ENCODE peak calls at places on chromosomes 2 and 18, in eight cellular contexts. P is GM12865; M is endothelial cell; W is upper lobe of right lung; N is brain microvascular endothelial cell; D is osteoblast; A is CD4-positive, alpha-beta T cell; C is psoas muscle. X is an unnamed sample.

GRCh38 chr18:67783215-67783946 is 266.9 kb upstream of the DSEL start:
- DNase-seq in M (no peak), W (no peak), C (no peak), P (no peak), N (peak), A (no peak), D (no peak), X (no peak)

GRCh38 chr2:18119883-18120282 is 241.4 kb downstream of the KCNS3 start:
- DNase-seq in P (no peak), D (peak), C (peak), A (no peak), M (no peak), N (peak), W (no peak), X (no peak)

GRCh38 chr18:6210349-6211173 is 204.2 kb downstream of the L3MBTL4 start:
- DNase-seq in N (no peak), P (no peak), D (no peak), C (no peak), M (no peak), W (no peak), A (no peak), X (no peak)

GRCh38 chr2:7857904-7858303 is 824.0 kb upstream of the ID2 start:
- DNase-seq in A (no peak), D (no peak), N (peak), C (no peak), W (no peak), M (no peak), P (no peak), X (no peak)

GRCh38 chr2:230537531-230537976 is 121.6 kb downstream of the SP100 start:
- DNase-seq in N (no peak), P (peak), D (no peak), M (no peak), W (no peak), C (no peak), A (no peak), X (peak)

GRCh38 chr2:113757059-113757657 is 716 bp upstream of the SLC35F5 start:
- DNase-seq in P (no peak), A (no peak), D (no peak), N (no peak), C (no peak), W (no peak), M (peak), X (peak)

GRCh38 chr2:236557894-236558532 is 11.6 kb upstream of the ACKR3 start:
- DNase-seq in D (no peak), C (no peak), W (no peak), A (no peak), N (no peak), P (no peak), M (no peak), X (no peak)

GRCh38 chr2:206432432-206433082 is 10.8 kb upstream of the ADAM23 start:
- DNase-seq in W (no peak), N (no peak), C (no peak), M (no peak), A (no peak), D (no peak), P (no peak), X (no peak)

GRCh38 chr2:96533292-96534073 is 3.1 kb upstream of the ARID5A start:
- DNase-seq in N (no peak), W (peak), M (no peak), C (peak), D (peak), P (no peak), A (no peak), X (no peak)

GRCh38 chr18:42536442-42536841 is 579.0 kb downstream of the RIT2 start:
- DNase-seq in M (no peak), D (no peak), C (no peak), A (no peak), N (no peak), P (no peak), W (no peak), X (no peak)

GRCh38 chr2:126600715-126601114 is 55.2 kb upstream of the GYPC start:
- DNase-seq in D (no peak), M (no peak), N (no peak), A (no peak), W (no peak), C (no peak), P (no peak), X (no peak)

GRCh38 chr18:63298393-63299015 is 21.1 kb downstream of the BCL2 start:
- DNase-seq in W (no peak), M (no peak), A (peak), N (no peak), P (no peak), D (no peak), C (no peak), X (peak)

GRCh38 chr2:8676191-8676914 is 5.5 kb upstream of the ID2 start:
- DNase-seq in C (peak), D (peak), P (no peak), W (peak), M (peak), A (no peak), N (no peak), X (no peak)

GRCh38 chr2:105576440-105577241 is 168.1 kb upstream of the NCK2 start:
- DNase-seq in N (no peak), P (peak), C (no peak), D (peak), M (no peak), W (no peak), A (no peak), X (no peak)

GRCh38 chr2:23859983-23860382 is 66.9 kb downstream of the ATAD2B start:
- DNase-seq in P (no peak), M (no peak), C (no peak), N (peak), D (no peak), W (no peak), A (no peak), X (no peak)

GRCh38 chr18:23626451-23627279 is 36.0 kb downstream of the ANKRD29 start:
- DNase-seq in M (no peak), N (peak), P (no peak), C (no peak), W (no peak), A (no peak), D (peak), X (no peak)

GRCh38 chr2:227848586-227848985 is 22.8 kb upstream of the DAW1 start:
- DNase-seq in C (no peak), N (no peak), W (no peak), D (no peak), A (no peak), M (no peak), P (peak), X (no peak)

GRCh38 chr18:45014047-45014501 is 333.4 kb downstream of the SETBP1 start:
- DNase-seq in C (peak), A (no peak), P (no peak), M (no peak), W (no peak), D (peak), N (peak), X (no peak)

GRCh38 chr18:77981874-77982273 is 732.2 kb downstream of the GALR1 start:
- DNase-seq in N (no peak), M (no peak), C (no peak), D (no peak), W (no peak), A (no peak), P (no peak), X (no peak)

GRCh38 chr2:26706616-26707473 is 14.3 kb downstream of the KCNK3 start:
- DNase-seq in N (no peak), M (no peak), W (no peak), A (no peak), D (peak), C (no peak), P (no peak), X (no peak)

GRCh38 chr2:20384949-20385348 is 34.3 kb upstream of the PUM2 start:
- DNase-seq in W (no peak), P (no peak), N (no peak), C (no peak), D (no peak), M (no peak), A (no peak), X (no peak)

GRCh38 chr2:170344663-170345099 is 166.7 kb downstream of the MYO3B start:
- DNase-seq in D (no peak), C (no peak), P (no peak), W (no peak), N (no peak), M (no peak), A (no peak), X (no peak)

GRCh38 chr18:58405107-58405898 is 223.6 kb downstream of the ALPK2 start:
- DNase-seq in C (no peak), D (no peak), W (no peak), A (no peak), P (no peak), N (no peak), M (no peak), X (no peak)

GRCh38 chr2:215071676-215072075 is 66.8 kb downstream of the ABCA12 start:
- DNase-seq in W (no peak), C (no peak), D (no peak), N (no peak), M (no peak), P (no peak), A (no peak), X (no peak)

GRCh38 chr18:58605027-58606020 is 23.6 kb downstream of the ALPK2 start:
- DNase-seq in C (no peak), A (peak), M (no peak), P (peak), D (no peak), W (no peak), N (peak), X (peak)

GRCh38 chr2:63861220-63861822 is 19.6 kb downstream of the UGP2 start:
- DNase-seq in N (peak), A (peak), P (peak), W (no peak), M (peak), C (peak), D (no peak), X (peak)
- TF ChIP-seq CTCF in N (peak), A (peak), P (peak), W (peak), M (peak), C (peak), D (peak), X (peak)

DNA sequence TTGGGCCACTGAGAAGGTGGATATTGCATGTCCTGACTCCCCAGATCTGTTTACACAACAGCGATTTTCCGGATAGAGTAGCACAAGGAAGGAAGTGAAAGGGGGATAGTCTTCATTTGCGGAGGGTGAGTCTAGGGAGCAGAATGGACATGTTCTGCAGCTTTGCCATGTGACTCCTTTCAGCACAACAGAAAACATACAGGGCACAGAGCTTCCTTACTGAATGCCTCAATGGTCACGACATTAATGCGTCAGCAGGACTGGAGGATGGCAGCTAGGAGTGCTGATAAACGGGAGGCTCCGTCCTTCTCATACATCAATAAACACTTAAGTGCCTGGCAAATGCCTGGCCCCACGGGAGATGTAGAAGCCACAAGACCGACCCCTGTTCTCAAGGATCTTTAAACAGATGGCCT is 163.0 kb downstream of the FAM210A start:
- DNase-seq in A (no peak), P (peak), D (no peak), M (no peak), W (no peak), N (no peak), C (no peak), X (no peak)
- TF ChIP-seq CTCF in A (no peak), P (no peak), D (no peak), M (no peak), W (no peak), N (no peak), C (no peak), X (no peak)

GRCh38 chr2:94872088-94872618 is 923 bp downstream of the TEKT4 start:
- DNase-seq in A (no peak), D (peak), P (no peak), M (no peak), C (no peak), N (no peak), W (peak), X (no peak)

GRCh38 chr2:94875064-94875819 is 4.0 kb downstream of the TEKT4 start:
- DNase-seq in D (peak), P (no peak), A (no peak), W (peak), M (no peak), C (no peak), N (no peak), X (no peak)

GRCh38 chr2:94872676-94873361 is 1.6 kb downstream of the TEKT4 start:
- DNase-seq in A (no peak), P (peak), N (no peak), C (no peak), W (peak), M (no peak), D (peak), X (no peak)

GRCh38 chr2:94874277-94874997 is 3.2 kb downstream of the TEKT4 start:
- DNase-seq in D (peak), A (peak), P (peak), C (no peak), N (no peak), M (peak), W (peak), X (peak)

DNA sequence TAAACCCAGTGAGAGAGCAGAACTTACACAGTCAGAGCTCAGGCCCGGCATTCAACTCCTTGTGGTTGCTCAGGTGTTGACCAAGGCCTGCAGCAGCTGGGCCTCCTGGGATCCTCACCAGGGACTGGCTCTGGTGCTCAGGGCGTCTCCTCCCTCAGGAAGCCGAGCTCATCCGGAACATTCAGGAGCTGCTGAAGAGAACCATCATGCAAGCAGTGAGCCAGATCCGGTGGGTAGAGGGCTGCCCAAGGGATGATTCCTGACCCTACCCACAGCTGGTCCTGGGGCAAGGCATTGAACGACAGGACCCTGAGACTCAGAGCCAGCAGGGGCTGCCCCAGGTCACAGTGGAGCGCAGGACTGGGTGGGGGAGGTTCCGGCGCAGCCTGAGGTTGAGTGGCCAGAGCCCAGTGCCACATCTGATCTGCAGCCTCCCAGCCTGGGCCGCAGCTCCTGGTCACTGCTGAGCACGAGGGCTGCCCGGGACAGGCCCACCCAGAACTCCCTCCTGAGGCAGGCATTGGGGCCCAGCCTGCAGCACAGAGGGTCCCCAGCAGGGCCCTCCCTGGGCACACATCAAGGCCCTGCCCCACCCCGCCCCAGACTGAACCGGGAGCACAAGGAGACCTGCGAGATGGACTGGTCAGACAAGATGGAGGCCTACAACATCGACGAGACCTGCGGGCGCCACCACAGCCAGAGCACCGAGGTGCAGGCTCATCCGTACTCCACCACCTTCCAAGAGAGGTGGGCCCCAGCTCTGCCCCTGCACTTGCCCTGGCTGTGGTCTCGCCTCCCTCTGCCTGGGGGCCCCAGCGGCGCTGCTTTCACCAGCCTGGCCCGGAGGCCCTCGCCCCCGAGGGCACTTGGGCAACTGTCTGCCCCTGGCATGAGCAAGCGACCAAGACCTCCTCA is 2.4 kb downstream of the TEKT4 start:
- DNase-seq in D (peak), N (no peak), C (no peak), W (peak), P (no peak), M (no peak), A (no peak), X (no peak)
- TF ChIP-seq CTCF in D (no peak), N (no peak), C (no peak), W (no peak), P (no peak), M (no peak), A (no peak), X (no peak)

GRCh38 chr2:238120463-238121298 is 17.8 kb upstream of the KLHL30 start:
- DNase-seq in D (peak), P (no peak), C (peak), M (no peak), A (no peak), N (no peak), W (no peak), X (no peak)
- TF ChIP-seq CTCF in D (no peak), P (no peak), C (peak), M (no peak), A (no peak), N (peak), W (no peak), X (no peak)

GRCh38 chr2:173090973-173091660 is 15.5 kb downstream of the MAP3K20 start:
- DNase-seq in A (no peak), M (no peak), N (no peak), D (no peak), P (no peak), C (peak), W (no peak), X (no peak)
- TF ChIP-seq CTCF in A (no peak), M (no peak), N (peak), D (peak), P (no peak), C (peak), W (peak), X (no peak)

GRCh38 chr2:219523031-219523671 is 8.9 kb downstream of the ASIC4 start:
- DNase-seq in C (no peak), N (no peak), P (no peak), W (no peak), A (no peak), D (no peak), M (no peak), X (peak)
- TF ChIP-seq CTCF in C (no peak), N (peak), P (no peak), W (no peak), A (no peak), D (no peak), M (peak), X (no peak)

DNA sequence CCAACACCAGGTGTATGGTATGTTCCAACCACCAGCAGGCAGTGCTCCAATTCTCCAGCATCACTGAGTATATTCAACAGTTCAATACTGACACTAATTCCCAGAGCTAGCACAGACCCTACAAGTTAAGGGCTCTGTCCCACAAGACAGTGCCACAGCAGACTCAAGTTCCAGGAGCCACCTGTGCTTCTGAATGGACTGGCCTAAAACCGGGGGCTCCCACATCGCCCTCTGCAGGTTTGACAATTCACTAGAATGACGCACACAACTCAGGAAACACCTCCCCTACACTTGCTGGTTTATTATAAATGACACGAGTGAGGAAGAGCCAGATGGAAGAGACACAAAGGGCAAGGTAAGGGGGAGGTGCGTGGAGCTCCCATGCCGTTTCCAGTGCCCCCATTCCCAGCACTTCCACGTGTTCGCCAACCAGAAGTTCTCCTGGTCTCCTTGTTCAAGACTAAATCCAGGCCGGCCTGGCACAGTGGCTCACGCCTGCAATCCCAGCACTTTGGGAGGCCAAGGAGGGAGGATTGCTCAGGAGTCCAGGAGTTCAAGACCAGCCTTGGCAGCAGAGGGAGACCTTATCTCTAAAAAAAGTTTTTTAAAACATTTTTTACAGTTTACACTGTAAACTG is 12.2 kb upstream of the ATP6V1B1 start:
- DNase-seq in N (no peak), D (no peak), M (peak), P (peak), A (no peak), W (no peak), C (no peak), X (peak)
- TF ChIP-seq CTCF in N (peak), D (peak), M (peak), P (peak), A (no peak), W (peak), C (no peak), X (peak)

X was measured in activated CD8-positive, alpha-beta T cell treated with anti-CD3 and anti-CD28 coated beads for 36 hours.